ENCODE peak calls at places on chromosomes 13 and 19, in four cellular contexts. D is nephron progenitor cell, M is omental fat pad, O is cardiac fibroblast. W is an unnamed sample.

GRCh38 chr13:24986826-24987225 is 109.1 kb upstream of the PABPC3 start:
- DNase-seq in D (no peak), M (no peak), O (no peak), W (no peak)

GRCh38 chr13:93872376-93872775 is 607.1 kb downstream of the DCT start:
- DNase-seq in D (no peak), M (no peak), O (no peak), W (no peak)

GRCh38 chr13:90696254-90696653 is 651.2 kb upstream of the MIR17HG start:
- DNase-seq in D (no peak), M (no peak), O (peak), W (peak)

GRCh38 chr13:92951273-92951820 is 275.3 kb upstream of the GPC6 start:
- DNase-seq in D (no peak), M (no peak), O (peak), W (no peak)

GRCh38 chr19:7917292-7918061 is 2.7 kb upstream of the SNAPC2 start:
- DNase-seq in D (peak), M (no peak), O (peak), W (no peak)

GRCh38 chr19:51036519-51036918 is 1.7 kb upstream of the KLK12 start:
- DNase-seq in D (no peak), M (no peak), O (no peak), W (no peak)

GRCh38 chr19:35013047-35013819 is 13.1 kb downstream of the GRAMD1A start:
- DNase-seq in D (peak), M (peak), O (peak), W (peak)

GRCh38 chr13:49927755-49928154 is 8.4 kb downstream of the SPRYD7 start:
- DNase-seq in D (no peak), M (no peak), O (peak), W (no peak)

GRCh38 chr19:945401-946252 is 19.8 kb downstream of the ARID3A start:
- DNase-seq in D (no peak), M (no peak), O (no peak), W (no peak)

GRCh38 chr19:38506723-38507550 is 73.4 kb downstream of the RYR1 start:
- DNase-seq in D (peak), M (peak), O (peak), W (peak)

GRCh38 chr13:74027161-74027779 is 106.9 kb downstream of the KLF12 start:
- DNase-seq in D (no peak), M (no peak), O (no peak), W (no peak)

GRCh38 chr19:13172335-13173128 is 22.3 kb downstream of the IER2 start:
- DNase-seq in D (no peak), M (peak), O (peak), W (peak)

GRCh38 chr19:34310494-34310981 is 54.5 kb upstream of the GPI start:
- DNase-seq in D (no peak), M (no peak), O (no peak), W (no peak)

GRCh38 chr13:113669231-113669870 is 2.3 kb downstream of the GRK1 start:
- DNase-seq in D (no peak), M (no peak), O (no peak), W (no peak)

GRCh38 chr13:84648069-84648640 is 765.9 kb upstream of the SLITRK1 start:
- DNase-seq in D (no peak), M (no peak), O (peak), W (peak)

GRCh38 chr13:99012539-99012938 is 34.7 kb upstream of the DOCK9 start:
- DNase-seq in D (no peak), M (no peak), O (no peak), W (no peak)

GRCh38 chr13:51643882-51644281 is 59.6 kb downstream of the WDFY2 start:
- DNase-seq in D (no peak), M (no peak), O (peak), W (peak)

GRCh38 chr13:22062478-22063205 is 391.8 kb downstream of the FGF9 start:
- DNase-seq in D (no peak), M (no peak), O (no peak), W (no peak)

GRCh38 chr13:103895835-103896520 is 829.8 kb upstream of the SLC10A2 start:
- DNase-seq in D (no peak), M (no peak), O (no peak), W (no peak)
- TF ChIP-seq CTCF in D (no peak), M (no peak), O (no peak), W (no peak)

GRCh38 chr13:100689191-100689590 is 14.6 kb upstream of the TMTC4 start:
- DNase-seq in D (no peak), M (no peak), O (no peak), W (no peak)

GRCh38 chr13:100694722-100695644 is 20.4 kb upstream of the TMTC4 start:
- DNase-seq in D (peak), M (no peak), O (peak), W (peak)
- TF ChIP-seq CTCF in D (peak), M (no peak), O (peak), W (no peak)

DNA sequence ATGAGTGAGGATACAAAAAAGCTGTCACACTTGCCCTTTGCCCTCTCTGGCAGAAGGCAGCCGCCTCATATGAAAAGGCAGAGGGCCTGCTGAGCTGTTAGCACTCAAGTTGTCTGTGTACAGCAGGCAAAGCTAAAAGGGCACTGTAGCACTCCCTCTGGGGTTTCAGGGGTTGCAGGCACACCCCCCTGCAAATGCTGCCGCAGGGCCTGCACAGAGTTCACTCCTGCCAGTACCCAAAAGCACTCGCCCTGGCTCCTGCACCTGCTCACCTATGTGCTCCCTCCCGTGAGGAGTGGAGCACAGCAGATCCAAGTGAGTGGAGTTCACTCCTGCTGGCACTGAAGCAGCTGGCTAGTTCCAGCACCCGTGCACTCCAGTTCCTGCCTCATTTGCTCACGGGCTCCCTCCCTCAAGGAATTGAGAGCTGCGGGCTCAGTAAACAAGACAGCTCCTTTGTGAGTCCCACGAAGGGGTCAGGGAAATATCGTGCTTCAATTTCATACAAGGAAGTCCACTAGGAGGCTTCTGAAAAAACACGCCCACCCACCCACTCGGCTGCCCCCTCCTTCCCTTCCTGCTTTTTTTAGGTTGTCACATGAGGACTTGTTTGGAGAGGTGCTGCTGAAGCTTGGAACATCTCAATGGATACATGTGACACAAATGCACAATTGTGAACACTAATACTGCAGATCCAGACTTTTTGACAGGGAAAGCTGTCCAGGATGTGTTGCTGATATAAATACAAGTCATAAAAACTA is 9.9 kb upstream of the RCBTB2 start:
- DNase-seq in D (peak), M (no peak), O (peak), W (no peak)
- TF ChIP-seq CTCF in D (no peak), M (no peak), O (peak), W (no peak)

GRCh38 chr19:17421942-17422341 is 2.1 kb downstream of the MVB12A start:
- DNase-seq in D (no peak), M (no peak), O (no peak), W (no peak)

GRCh38 chr19:17418710-17419109 is 1.1 kb upstream of the MVB12A start:
- DNase-seq in D (no peak), M (no peak), O (peak), W (no peak)

GRCh38 chr19:17420267-17420924 is 549 bp downstream of the MVB12A start:
- DNase-seq in D (peak), M (no peak), O (peak), W (peak)

GRCh38 chr19:17419154-17419490 is 725 bp upstream of the MVB12A start:
- DNase-seq in D (no peak), M (no peak), O (no peak), W (no peak)

GRCh38 chr19:17419491-17420266 is at the start of gene MVB12A:
- DNase-seq in D (peak), M (peak), O (peak), W (peak)
- TF ChIP-seq CTCF in D (no peak), M (no peak), O (no peak), W (no peak)

GRCh38 chr19:49676136-49676689 is 858 bp upstream of the PRMT1 start:
- DNase-seq in D (peak), M (no peak), O (peak), W (peak)

GRCh38 chr19:49677232-49677881 is at the start of gene PRMT1:
- DNase-seq in D (peak), M (no peak), O (no peak), W (no peak)

GRCh38 chr19:49677901-49678674 is 1.0 kb downstream of the PRMT1 start:
- DNase-seq in D (peak), M (peak), O (peak), W (peak)

GRCh38 chr19:49678970-49679831 is 2.1 kb downstream of the PRMT1 start:
- DNase-seq in D (no peak), M (no peak), O (no peak), W (no peak)

DNA sequence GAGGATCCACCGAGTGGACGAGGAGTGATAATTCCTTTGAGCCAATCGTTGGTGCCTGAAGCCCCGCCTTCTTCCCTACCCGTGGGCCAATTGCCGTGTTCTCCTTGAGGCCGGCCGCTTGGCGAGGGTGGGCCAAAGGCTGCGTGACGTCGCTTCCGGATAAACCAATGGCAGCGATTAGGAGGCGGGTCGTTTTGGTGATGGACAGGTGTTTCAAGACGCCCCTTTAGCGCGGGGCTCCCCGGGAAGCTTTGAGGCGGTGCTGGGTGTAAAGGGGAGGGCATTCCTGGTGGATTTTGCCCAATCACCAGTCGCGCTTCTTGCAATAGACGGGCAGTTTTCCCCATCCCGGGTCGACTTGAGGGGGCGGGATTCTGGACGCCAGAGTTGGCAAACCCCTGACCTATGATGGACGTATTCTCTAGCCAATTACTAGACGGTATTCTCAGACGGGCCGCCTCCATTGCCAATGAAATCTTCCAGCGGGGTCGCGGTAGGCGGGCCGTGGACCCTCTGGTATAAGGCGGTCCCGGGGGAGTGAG is 310 bp upstream of the PRMT1 start:
- DNase-seq in D (peak), M (peak), O (peak), W (peak)
- TF ChIP-seq CTCF in D (no peak), M (no peak), O (no peak), W (no peak)

DNA sequence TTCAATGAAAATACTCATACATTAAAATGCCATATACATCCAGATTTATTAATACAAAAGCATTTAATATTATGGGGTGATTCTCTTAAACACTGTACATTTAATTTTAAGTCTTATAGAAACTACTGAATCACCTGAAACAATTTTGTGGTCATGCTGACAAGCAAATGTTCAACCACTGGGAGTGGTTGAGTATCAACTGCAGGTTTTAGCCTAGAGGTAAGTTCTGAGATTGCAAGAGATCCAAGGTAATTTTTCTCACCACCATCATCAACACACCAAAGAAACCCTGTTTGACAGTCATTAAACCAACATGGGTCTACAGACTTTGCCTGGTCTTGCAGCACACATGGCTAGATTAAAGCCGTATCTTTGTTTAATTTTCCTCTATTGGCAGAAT is 196.3 kb downstream of the LHFPL6 start:
- DNase-seq in D (no peak), M (no peak), O (no peak), W (peak)
- TF ChIP-seq CTCF in D (no peak), M (no peak), O (no peak), W (no peak)